ENCODE peak calls at places on chromosomes 1 and 21, in six cellular contexts. E is NCI-H345, L is HCEC 1CT, X is EL, D is HS-5, I is skeletal muscle cell. F is an unnamed sample.

GRCh38 chr1:173294853-173295252 is 87.7 kb upstream of the TNFSF4 start:
- DNase-seq in E (no peak), L (peak; percentile 83), X (peak; percentile 65), D (no peak), I (no peak), F (no peak)

GRCh38 chr1:235597867-235598553 is 51.6 kb downstream of the GNG4 start:
- DNase-seq in E (no peak), L (peak; percentile 79), X (peak; percentile 60), D (peak; percentile 19), I (no peak), F (no peak)

GRCh38 chr1:175169305-175170018 is 23.1 kb downstream of the KIAA0040 start:
- DNase-seq in E (peak; percentile 19), L (no peak), X (peak; percentile 7), D (no peak), I (no peak), F (no peak)

GRCh38 chr1:43367026-43367903 is 546 bp downstream of the ELOVL1 start:
- DNase-seq in E (no peak), L (peak; percentile 14), X (no peak), D (no peak), I (no peak), F (no peak)

GRCh38 chr1:243287652-243288051 is 31.8 kb downstream of the SDCCAG8 start:
- DNase-seq in E (no peak), L (peak; percentile 96), X (peak; percentile 86), D (peak; percentile 82), I (peak; percentile 53), F (no peak)

GRCh38 chr1:29145739-29146437 is 22.2 kb upstream of the TMEM200B start:
- DNase-seq in E (no peak), L (peak; percentile 86), X (peak; percentile 94), D (peak; percentile 95), I (peak; percentile 47), F (peak; percentile 65)

GRCh38 chr1:150281221-150281757 is 1.1 kb upstream of the CIART start:
- DNase-seq in E (peak; percentile 83), L (peak; percentile 71), X (peak; percentile 75), D (peak; percentile 40), I (peak; percentile 17), F (peak; percentile 72)

GRCh38 chr1:115179397-115179835 is 90.1 kb upstream of the TSPAN2 start:
- DNase-seq in E (no peak), L (peak; percentile 97), X (peak; percentile 100), D (peak; percentile 96), I (peak; percentile 77), F (no peak)

GRCh38 chr21:42302292-42302650 is 12.9 kb downstream of the TFF3 start:
- DNase-seq in E (peak; percentile 58), L (no peak), X (no peak), D (no peak), I (no peak), F (no peak)

GRCh38 chr1:182249201-182249676 is 142.4 kb downstream of the GLUL start:
- DNase-seq in E (no peak), L (no peak), X (no peak), D (no peak), I (no peak), F (no peak)

GRCh38 chr1:40385437-40386310 is 12.1 kb downstream of the SMAP2 start:
- DNase-seq in E (no peak), L (peak; percentile 20), X (no peak), D (no peak), I (peak; percentile 73), F (no peak)

GRCh38 chr1:173475564-173476196 is 1.5 kb upstream of the PRDX6 start:
- DNase-seq in E (no peak), L (peak; percentile 72), X (peak; percentile 71), D (peak; percentile 23), I (peak; percentile 56), F (no peak)

GRCh38 chr1:221987860-221988520 is 246.1 kb upstream of the DUSP10 start:
- DNase-seq in E (peak; percentile 81), L (peak; percentile 96), X (peak; percentile 81), D (peak; percentile 71), I (peak; percentile 85), F (no peak)